ENCODE peak calls at places on chromosomes 3 and 15, in six cellular contexts. X, O, M, P, D and B are unnamed samples.

GRCh38 chr3:24352893-24353553 is 141.6 kb downstream of the THRB start:
- DNase-seq in X (no peak), O (no peak), M (no peak), P (no peak), D (no peak), B (no peak)

GRCh38 chr3:186570941-186571643 is 572 bp downstream of the DNAJB11 start:
- DNase-seq in X (no peak), O (no peak), M (no peak), P (no peak), D (no peak), B (no peak)

GRCh38 chr3:134009345-134010000 is 20.3 kb downstream of the SLCO2A1 start:
- DNase-seq in X (no peak), O (no peak), M (no peak), P (no peak), D (no peak), B (no peak)

GRCh38 chr3:31408720-31409119 is 124.0 kb upstream of the STT3B start:
- DNase-seq in X (no peak), O (no peak), M (no peak), P (no peak), D (no peak), B (no peak)

GRCh38 chr15:90035095-90035834 is 34.1 kb downstream of the ZNF710 start:
- DNase-seq in X (peak; percentile 42), O (no peak), M (no peak), P (peak; percentile 87), D (peak; percentile 51), B (peak; percentile 51)

GRCh38 chr15:80929225-80929624 is 60.4 kb downstream of the MESD start:
- DNase-seq in X (no peak), O (no peak), M (no peak), P (no peak), D (no peak), B (no peak)

GRCh38 chr3:120148187-120148954 is 54.1 kb upstream of the GSK3B start:
- DNase-seq in X (no peak), O (no peak), M (no peak), P (no peak), D (no peak), B (no peak)

GRCh38 chr3:41307065-41307464 is 107.8 kb downstream of the CTNNB1 start:
- DNase-seq in X (no peak), O (peak; percentile 30), M (no peak), P (no peak), D (no peak), B (no peak)

GRCh38 chr15:31326729-31327673 is at the start of gene KLF13:
- DNase-seq in X (no peak), O (peak; percentile 82), M (no peak), P (peak; percentile 85), D (peak; percentile 54), B (peak; percentile 54)

GRCh38 chr3:193768069-193768391 is 175.0 kb downstream of the OPA1 start:
- DNase-seq in X (peak; percentile 21), O (no peak), M (no peak), P (no peak), D (no peak), B (no peak)

GRCh38 chr15:62588930-62589655 is 424.0 kb upstream of the C2CD4B start:
- DNase-seq in X (no peak), O (peak; percentile 57), M (no peak), P (no peak), D (no peak), B (no peak)

GRCh38 chr3:127998596-127998995 is 53.6 kb upstream of the SEC61A1 start:
- DNase-seq in X (no peak), O (no peak), M (no peak), P (no peak), D (no peak), B (no peak)

GRCh38 chr3:104388624-104389023 is 978.1 kb upstream of the ALCAM start:
- DNase-seq in X (no peak), O (no peak), M (no peak), P (no peak), D (no peak), B (no peak)

GRCh38 chr3:16127257-16127656 is 47.2 kb upstream of the GALNT15 start:
- DNase-seq in X (no peak), O (no peak), M (no peak), P (no peak), D (no peak), B (no peak)

GRCh38 chr15:51227967-51228783 is 110.2 kb downstream of the CYP19A1 start:
- DNase-seq in X (no peak), O (no peak), M (no peak), P (no peak), D (peak; percentile 22), B (peak; percentile 72)

GRCh38 chr15:90751300-90751825 is 34.2 kb downstream of the BLM start:
- DNase-seq in X (no peak), O (no peak), M (no peak), P (no peak), D (no peak), B (no peak)

GRCh38 chr15:48645558-48646330 is at the start of gene FBN1:
- DNase-seq in X (peak; percentile 83), O (peak; percentile 92), M (peak; percentile 77), P (peak; percentile 46), D (peak; percentile 80), B (peak; percentile 67)

GRCh38 chr3:60555704-60556340 is 695.4 kb downstream of the FHIT start:
- DNase-seq in X (no peak), O (no peak), M (peak; percentile 50), P (no peak), D (no peak), B (no peak)

GRCh38 chr15:74307827-74308642 is 59.4 kb downstream of the CYP11A1 start:
- DNase-seq in X (peak; percentile 49), O (peak; percentile 87), M (peak; percentile 67), P (no peak), D (peak; percentile 66), B (peak; percentile 83)

GRCh38 chr3:38590521-38590920 is 59.0 kb downstream of the SCN5A start:
- DNase-seq in X (no peak), O (no peak), M (no peak), P (peak; percentile 10), D (peak; percentile 1), B (no peak)

GRCh38 chr15:68373028-68373427 is 58.9 kb downstream of the ITGA11 start:
- DNase-seq in X (no peak), O (no peak), M (no peak), P (no peak), D (no peak), B (no peak)

GRCh38 chr3:106819445-106819844 is 557.8 kb upstream of the CCDC54 start:
- DNase-seq in X (no peak), O (no peak), M (no peak), P (no peak), D (no peak), B (no peak)

GRCh38 chr3:191253089-191253799 is 54.2 kb downstream of the OSTN start:
- DNase-seq in X (no peak), O (no peak), M (no peak), P (no peak), D (no peak), B (no peak)

GRCh38 chr3:180630360-180630759 is 28.4 kb downstream of the TTC14 start:
- DNase-seq in X (no peak), O (no peak), M (no peak), P (no peak), D (no peak), B (no peak)

GRCh38 chr15:77759896-77760592 is 127.3 kb upstream of the LINGO1 start:
- DNase-seq in X (no peak), O (peak; percentile 51), M (no peak), P (no peak), D (no peak), B (no peak)

GRCh38 chr3:191256405-191256804 is 57.4 kb downstream of the OSTN start:
- DNase-seq in X (no peak), O (no peak), M (no peak), P (no peak), D (no peak), B (no peak)

DNA sequence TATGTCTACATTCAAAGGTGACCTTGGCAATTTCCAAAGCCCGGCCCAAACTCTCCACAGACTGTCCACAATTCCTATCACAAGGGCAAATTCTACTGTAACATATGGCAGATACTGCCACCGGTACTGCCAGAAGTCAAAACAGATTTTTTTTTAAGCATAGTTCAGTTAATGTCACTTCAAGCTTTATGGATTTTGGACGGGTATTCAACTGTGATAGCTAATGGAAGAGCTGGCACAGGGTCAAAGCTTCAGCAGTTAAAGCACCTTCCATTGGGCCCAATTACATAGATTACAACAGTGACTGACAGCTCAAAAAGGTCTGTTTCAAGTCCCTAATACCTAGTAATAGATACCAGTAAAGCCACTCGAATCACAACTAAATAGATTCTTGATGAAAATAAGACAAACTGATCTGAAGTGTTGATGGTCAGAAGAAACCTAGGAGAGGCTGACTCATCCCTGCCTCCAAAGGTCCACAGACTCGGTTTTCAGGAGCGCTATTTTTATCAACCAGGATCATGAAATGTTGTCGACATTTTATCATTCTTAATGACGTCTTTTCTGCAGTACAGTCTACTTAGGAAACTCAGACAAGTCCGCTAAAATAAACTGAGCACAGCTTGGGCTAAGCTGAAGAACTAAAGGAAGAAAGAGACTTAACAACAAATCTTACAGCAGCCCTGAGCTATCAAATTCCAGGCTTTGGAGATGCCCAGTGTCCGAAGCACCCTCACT is 38.7 kb downstream of the ANXA2 start:
- DNase-seq in X (no peak), O (peak; percentile 71), M (no peak), P (no peak), D (no peak), B (no peak)
- H3K4me1 ChIP-seq in X (peaks cover 35% of the 10 kb centered on the region), O (peaks cover 27% of the 10 kb centered on the region), M (no peaks in the 10 kb centered on the region), P (peaks cover 28% of the 10 kb centered on the region), D (no peaks in the 10 kb centered on the region), B (peaks cover 100% of the 10 kb centered on the region)

DNA sequence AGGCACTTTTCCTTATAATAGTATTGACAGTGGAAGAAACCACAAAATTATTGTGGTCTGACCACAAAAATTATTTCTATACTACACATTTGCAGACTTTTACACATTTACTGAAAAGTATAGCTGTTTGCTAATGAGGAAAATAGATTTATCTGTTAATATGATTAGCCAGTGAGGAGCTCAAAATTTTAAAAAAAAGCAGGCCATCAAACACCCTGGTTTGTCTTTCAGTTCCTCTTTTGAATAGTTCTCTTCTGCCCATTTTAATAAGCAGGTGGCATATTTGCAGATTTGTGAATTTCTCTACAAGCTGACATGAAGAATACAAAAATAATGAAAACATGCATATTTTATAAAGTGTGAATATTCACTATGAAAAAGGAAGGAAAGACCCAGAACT is 5.6 kb downstream of the OSBPL11 start:
- DNase-seq in X (no peak), O (no peak), M (no peak), P (no peak), D (no peak), B (no peak)
- H3K4me1 ChIP-seq in X (peaks cover 24% of the 10 kb centered on the region), O (peaks cover 6% of the 10 kb centered on the region), M (no peaks in the 10 kb centered on the region), P (peaks cover 83% of the 10 kb centered on the region), D (no peaks in the 10 kb centered on the region), B (no peaks in the 10 kb centered on the region)

GRCh38 chr3:108297636-108298035 is 1.3 kb downstream of the HHLA2 start:
- DNase-seq in X (no peak), O (no peak), M (no peak), P (no peak), D (peak; percentile 26), B (no peak)
- H3K4me1 ChIP-seq in X (no peaks in the 10 kb centered on the region), O (no peaks in the 10 kb centered on the region), M (no peaks in the 10 kb centered on the region), P (peaks cover 11% of the 10 kb centered on the region), D (no peaks in the 10 kb centered on the region), B (peaks cover 11% of the 10 kb centered on the region)

GRCh38 chr15:88621789-88622604 is 857 bp downstream of the AEN start:
- DNase-seq in X (no peak), O (no peak), M (no peak), P (no peak), D (no peak), B (peak; percentile 62)
- H3K4me1 ChIP-seq in X (peaks cover 21% of the 10 kb centered on the region), O (peaks cover 18% of the 10 kb centered on the region), M (peaks cover 13% of the 10 kb centered on the region), P (peaks cover 50% of the 10 kb centered on the region), D (peaks cover 6% of the 10 kb centered on the region), B (peaks cover 50% of the 10 kb centered on the region)